ENCODE peak calls at places on chromosomes 7 and 10, in five cellular contexts. B is stimulated activated naive CD8-positive, alpha-beta T cell treated with anti-CD3 and anti-CD28 coated beads, Interleukin-15, Interleukin-2, amounts not matched to agents 100 U/mL and 50 U/mL, for 24 hours; H is hippocampal formation; O is epithelial cell of esophagus; J is HepG2. V is an unnamed sample.
A peak's percentile ranks its signal among the peaks of the same experiment; 100 is the strongest.

GRCh38 chr10:32957341-32958084 is 517 bp downstream of the ITGB1 start:
- DNase-seq in J (no peak), B (peak; percentile 54), H (peak; percentile 62), O (no peak), V (no peak)

GRCh38 chr10:102451105-102451969 is at the start of gene C10orf95:
- DNase-seq in H (no peak), B (peak; percentile 36), J (no peak), O (peak; percentile 73), V (no peak)

GRCh38 chr7:10908600-10908999 is 65.1 kb upstream of the PHF14 start:
- DNase-seq in H (no peak), J (no peak), B (no peak), O (no peak), V (no peak)

GRCh38 chr7:46775776-46776175 is 806.1 kb downstream of the TNS3 start:
- DNase-seq in H (no peak), J (no peak), O (no peak), B (no peak), V (no peak)

GRCh38 chr7:127512587-127512986 is 72.8 kb downstream of the GCC1 start:
- DNase-seq in H (no peak), O (no peak), J (no peak), B (no peak), V (no peak)

GRCh38 chr10:77667426-77668324 is 30.1 kb upstream of the KCNMA1 start:
- DNase-seq in H (no peak), B (no peak), J (no peak), O (peak; percentile 31), V (peak; percentile 62)

GRCh38 chr10:17512341-17513001 is 58.1 kb upstream of the ST8SIA6 start:
- DNase-seq in O (peak; percentile 96), H (no peak), B (no peak), J (no peak), V (no peak)

GRCh38 chr10:86673827-86674581 is 5.7 kb downstream of the LDB3 start:
- DNase-seq in J (no peak), O (no peak), B (no peak), H (peak; percentile 55), V (peak; percentile 19)

V was measured in NCI-H446 treated with DMSO at 0.1 percent for 48 hours.